ENCODE peak calls at places on chromosomes 13 and 19, in eight cellular contexts. K, B, D, M, G, E, R and N are unnamed samples.

GRCh38 chr13:44840131-44840530 is 149.1 kb downstream of the NUFIP1 start:
- DNase-seq in E (no peak), R (no peak), M (peak; percentile 30), D (no peak), B (no peak), K (no peak), G (no peak), N (no peak)

GRCh38 chr13:92767468-92767867 is 459.1 kb upstream of the GPC6 start:
- DNase-seq in E (no peak), M (no peak), G (no peak), D (no peak), R (no peak), B (no peak), K (no peak), N (no peak)

GRCh38 chr19:23957660-23958281 is 43.1 kb downstream of the ZNF726 start:
- DNase-seq in B (peak; percentile 90), D (no peak), M (peak; percentile 55), G (peak; percentile 82), K (no peak), E (peak; percentile 30), R (no peak), N (no peak)

GRCh38 chr13:43309301-43309700 is 285.9 kb downstream of the DNAJC15 start:
- DNase-seq in G (peak; percentile 44), E (no peak), R (no peak), D (no peak), B (no peak), K (no peak), M (peak; percentile 43), N (no peak)

GRCh38 chr13:84126671-84127171 is 244.4 kb upstream of the SLITRK1 start:
- DNase-seq in D (peak; percentile 53), M (no peak), G (no peak), R (no peak), K (no peak), E (no peak), B (peak; percentile 28), N (no peak)

GRCh38 chr19:11499890-11500420 is 5.7 kb downstream of the ZNF653 start:
- DNase-seq in R (no peak), G (no peak), D (no peak), K (no peak), M (no peak), E (no peak), B (no peak), N (no peak)

GRCh38 chr13:62583466-62583865 is 1167.8 kb upstream of the PCDH20 start:
- DNase-seq in G (no peak), R (no peak), D (no peak), E (no peak), B (no peak), K (no peak), M (no peak), N (no peak)

GRCh38 chr19:49336482-49337266 is 1.5 kb downstream of the CD37 start:
- DNase-seq in G (no peak), E (no peak), B (no peak), M (no peak), R (no peak), D (no peak), K (no peak), N (no peak)

GRCh38 chr13:95605426-95606125 is 38.9 kb downstream of the DZIP1 start:
- DNase-seq in K (no peak), R (no peak), M (no peak), E (no peak), B (no peak), D (no peak), G (no peak), N (no peak)

GRCh38 chr19:41936416-41936850 is 8.2 kb upstream of the ERFL start:
- DNase-seq in M (peak; percentile 39), G (no peak), R (peak; percentile 51), K (no peak), D (no peak), B (peak; percentile 55), E (no peak), N (no peak)

GRCh38 chr13:59856281-59856810 is 307.4 kb downstream of the DIAPH3 start:
- DNase-seq in E (no peak), D (no peak), K (no peak), M (no peak), G (no peak), R (no peak), B (no peak), N (no peak)

GRCh38 chr13:78802912-78803311 is 144.0 kb upstream of the OBI1 start:
- DNase-seq in M (no peak), B (no peak), E (no peak), D (no peak), R (no peak), G (no peak), K (no peak), N (no peak)

DNA sequence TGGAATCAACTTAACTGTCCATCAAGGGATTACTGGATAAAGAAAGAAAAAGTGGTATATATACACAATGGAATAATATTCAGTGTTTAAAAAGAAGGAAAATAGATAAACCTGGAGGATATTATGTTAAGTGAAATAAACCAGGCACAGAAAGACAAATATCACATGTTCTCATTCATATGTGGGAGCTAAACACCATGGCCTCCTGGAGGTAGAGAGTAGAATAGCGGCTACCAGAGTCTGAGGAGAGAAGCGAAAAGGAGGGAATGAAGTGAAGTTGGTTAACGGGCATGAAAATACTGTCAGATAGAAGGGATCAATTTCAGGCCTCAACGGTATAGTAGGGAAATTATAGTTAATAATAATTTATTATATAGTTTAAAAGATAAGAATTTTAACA is 147.5 kb upstream of the OBI1 start:
- DNase-seq in R (no peak), B (no peak), D (peak; percentile 38), M (no peak), G (no peak), K (peak; percentile 21), E (no peak), N (no peak)
- TF ChIP-seq CTCF in R (peak; percentile 11), B (no peak), D (peak; percentile 29), M (no peak), G (peak; percentile 18), K (peak; percentile 53), E (peak; percentile 33), N (peak; percentile 46)

GRCh38 chr19:1514295-1514661 is 1.5 kb upstream of the ADAMTSL5 start:
- DNase-seq in B (no peak), R (no peak), E (no peak), K (no peak), M (no peak), D (no peak), G (no peak), N (no peak)

GRCh38 chr19:1511989-1512338 is 855 bp downstream of the ADAMTSL5 start:
- DNase-seq in K (no peak), B (no peak), D (no peak), E (no peak), R (no peak), M (no peak), G (no peak), N (no peak)

GRCh38 chr19:1511318-1511988 is 1.4 kb downstream of the ADAMTSL5 start:
- DNase-seq in K (no peak), G (no peak), M (no peak), D (no peak), E (no peak), R (no peak), B (no peak), N (no peak)

GRCh38 chr19:1513492-1514294 is 874 bp upstream of the ADAMTSL5 start:
- DNase-seq in M (peak; percentile 66), B (peak; percentile 39), G (peak; percentile 53), D (peak; percentile 65), E (no peak), R (peak; percentile 65), K (peak; percentile 57), N (no peak)

GRCh38 chr19:1512671-1513491 is at the start of gene ADAMTSL5:
- DNase-seq in B (peak; percentile 41), K (peak; percentile 45), M (peak; percentile 73), D (no peak), E (no peak), G (peak; percentile 28), R (peak; percentile 64), N (no peak)
- TF ChIP-seq CTCF in B (peak; percentile 3), K (no peak), M (no peak), D (no peak), E (no peak), G (peak; percentile 39), R (no peak), N (peak; percentile 16)

GRCh38 chr19:16025108-16026101 is 50.9 kb upstream of the TPM4 start:
- DNase-seq in K (peak; percentile 36), E (peak; percentile 39), M (peak; percentile 74), B (peak; percentile 29), G (peak; percentile 70), R (no peak), D (no peak), N (no peak)
- TF ChIP-seq CTCF in K (peak; percentile 30), E (peak; percentile 64), M (peak; percentile 78), B (peak; percentile 61), G (peak; percentile 62), R (no peak), D (no peak), N (peak; percentile 37)

GRCh38 chr19:17538684-17539287 is 16.7 kb upstream of the COLGALT1 start:
- DNase-seq in B (no peak), R (no peak), K (no peak), D (no peak), M (no peak), G (no peak), E (no peak), N (no peak)

GRCh38 chr19:17541184-17541759 is 14.2 kb upstream of the COLGALT1 start:
- DNase-seq in M (no peak), K (no peak), G (no peak), E (no peak), R (no peak), D (no peak), B (no peak), N (no peak)

GRCh38 chr19:17542042-17542441 is 13.4 kb upstream of the COLGALT1 start:
- DNase-seq in K (no peak), E (no peak), D (no peak), R (no peak), M (no peak), B (no peak), G (no peak), N (no peak)

GRCh38 chr19:17539288-17540117 is 15.9 kb upstream of the COLGALT1 start:
- DNase-seq in M (peak; percentile 92), K (peak; percentile 98), D (peak; percentile 98), G (peak; percentile 92), R (peak; percentile 94), B (peak; percentile 80), E (peak; percentile 93), N (peak; percentile 96)

DNA sequence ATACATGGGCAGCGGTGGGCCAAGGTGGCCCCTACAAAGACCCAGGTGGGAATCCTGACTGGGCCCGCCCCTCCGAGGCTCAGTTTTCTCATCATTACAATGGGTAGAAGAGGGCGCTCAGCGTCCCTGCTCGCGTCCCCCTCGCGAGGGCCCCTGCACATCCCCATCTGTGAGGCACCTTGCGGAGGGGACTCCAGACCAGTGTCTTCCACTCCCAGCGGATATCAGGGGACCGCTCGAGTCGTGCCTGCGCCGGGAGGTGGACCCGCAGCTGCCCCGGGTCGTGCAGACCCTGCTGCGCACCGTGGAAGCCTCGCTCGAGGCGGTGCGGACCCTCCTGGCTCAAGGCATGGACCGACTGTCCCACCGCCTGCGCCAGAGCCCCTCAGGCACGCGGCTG is 15.3 kb upstream of the COLGALT1 start:
- DNase-seq in G (no peak), E (no peak), D (no peak), K (no peak), B (no peak), M (no peak), R (no peak), N (no peak)
- TF ChIP-seq CTCF in G (no peak), E (no peak), D (no peak), K (no peak), B (no peak), M (no peak), R (no peak), N (no peak)